ENCODE peak calls at places on chromosomes 7 and 10, in nine cellular contexts. T, Q, Y, S, O, N, P, E and M are unnamed samples.

GRCh38 chr10:553233-553632 is 136.2 kb downstream of the DIP2C start:
- DNase-seq in T (no peak), Q (no peak), Y (no peak), S (no peak), O (no peak), N (no peak), P (peak; percentile 63), E (no peak), M (no peak)

GRCh38 chr7:74226633-74227032 is 16.8 kb downstream of the LAT2 start:
- DNase-seq in T (peak; percentile 31), Q (no peak), Y (no peak), S (no peak), O (no peak), N (peak; percentile 46), P (no peak), E (no peak), M (no peak)

GRCh38 chr7:76303829-76304505 is 1.5 kb downstream of the HSPB1 start:
- DNase-seq in T (no peak), Q (no peak), Y (peak; percentile 80), S (no peak), O (no peak), N (no peak), P (no peak), E (no peak), M (no peak)

GRCh38 chr10:28090506-28090905 is 91.6 kb upstream of the ODAD2 start:
- DNase-seq in T (no peak), Q (no peak), Y (no peak), S (no peak), O (no peak), N (no peak), P (no peak), E (no peak), M (no peak)

GRCh38 chr7:27175626-27176342 is 1.7 kb upstream of the HOXA10 start:
- DNase-seq in T (peak; percentile 22), Q (no peak), Y (peak; percentile 54), S (peak; percentile 49), O (no peak), N (no peak), P (no peak), E (no peak), M (peak; percentile 44)

GRCh38 chr10:128022216-128023196 is 103.7 kb downstream of the MKI67 start:
- DNase-seq in T (no peak), Q (no peak), Y (no peak), S (no peak), O (no peak), N (no peak), P (no peak), E (no peak), M (no peak)

GRCh38 chr10:13684813-13685511 is 98.2 kb downstream of the PRPF18 start:
- DNase-seq in T (no peak), Q (no peak), Y (no peak), S (no peak), O (no peak), N (no peak), P (no peak), E (no peak), M (no peak)

GRCh38 chr7:55034776-55035175 is 16.0 kb downstream of the EGFR start:
- DNase-seq in T (no peak), Q (no peak), Y (no peak), S (no peak), O (no peak), N (no peak), P (no peak), E (no peak), M (no peak)

GRCh38 chr7:100720645-100721504 is 607 bp downstream of the EPO start:
- DNase-seq in T (no peak), Q (no peak), Y (no peak), S (peak; percentile 53), O (no peak), N (no peak), P (no peak), E (no peak), M (no peak)

GRCh38 chr7:100720320-100720644 is at the start of gene EPO:
- DNase-seq in T (no peak), Q (no peak), Y (no peak), S (peak; percentile 54), O (no peak), N (no peak), P (no peak), E (no peak), M (no peak)

GRCh38 chr7:100721505-100721812 is 1.2 kb downstream of the EPO start:
- DNase-seq in T (no peak), Q (no peak), Y (no peak), S (peak; percentile 27), O (no peak), N (no peak), P (no peak), E (no peak), M (no peak)

GRCh38 chr7:100722480-100723212 is 2.4 kb downstream of the EPO start:
- DNase-seq in T (no peak), Q (no peak), Y (no peak), S (peak; percentile 38), O (no peak), N (peak; percentile 93), P (no peak), E (no peak), M (no peak)

GRCh38 chr7:100719523-100720319 is 547 bp upstream of the EPO start:
- DNase-seq in T (no peak), Q (no peak), Y (no peak), S (peak; percentile 4), O (no peak), N (no peak), P (no peak), E (no peak), M (no peak)
- H3K27ac ChIP-seq in T (no peak overlapping the region), Q (no peak overlapping the region), Y (no peak overlapping the region), S (no peak overlapping the region), O (no peak overlapping the region), N (no peak overlapping the region), P (no peak overlapping the region), E (no peak overlapping the region), M (no peak overlapping the region)

GRCh38 chr7:33965116-33965827 is 59.9 kb downstream of the BMPER start:
- DNase-seq in T (no peak), Q (no peak), Y (no peak), S (no peak), O (no peak), N (no peak), P (no peak), E (no peak), M (no peak)
- H3K27ac ChIP-seq in T (no peak overlapping the region), Q (no peak overlapping the region), Y (no peak overlapping the region), S (no peak overlapping the region), O (no peak overlapping the region), N (no peak overlapping the region), P (no peak overlapping the region), E (no peak overlapping the region), M (no peak overlapping the region)

GRCh38 chr7:93140582-93141191 is 7.5 kb downstream of the SAMD9L start:
- DNase-seq in T (no peak), Q (no peak), Y (no peak), S (no peak), O (no peak), N (no peak), P (no peak), E (no peak), M (no peak)

GRCh38 chr7:93146036-93146435 is 2.1 kb downstream of the SAMD9L start:
- DNase-seq in T (no peak), Q (no peak), Y (no peak), S (no peak), O (no peak), N (no peak), P (no peak), E (no peak), M (no peak)

GRCh38 chr7:93145324-93145723 is 2.9 kb downstream of the SAMD9L start:
- DNase-seq in T (no peak), Q (no peak), Y (no peak), S (no peak), O (no peak), N (no peak), P (no peak), E (no peak), M (no peak)

GRCh38 chr7:93138576-93138975 is 9.6 kb downstream of the SAMD9L start:
- DNase-seq in T (no peak), Q (no peak), Y (no peak), S (no peak), O (no peak), N (no peak), P (no peak), E (no peak), M (no peak)

DNA sequence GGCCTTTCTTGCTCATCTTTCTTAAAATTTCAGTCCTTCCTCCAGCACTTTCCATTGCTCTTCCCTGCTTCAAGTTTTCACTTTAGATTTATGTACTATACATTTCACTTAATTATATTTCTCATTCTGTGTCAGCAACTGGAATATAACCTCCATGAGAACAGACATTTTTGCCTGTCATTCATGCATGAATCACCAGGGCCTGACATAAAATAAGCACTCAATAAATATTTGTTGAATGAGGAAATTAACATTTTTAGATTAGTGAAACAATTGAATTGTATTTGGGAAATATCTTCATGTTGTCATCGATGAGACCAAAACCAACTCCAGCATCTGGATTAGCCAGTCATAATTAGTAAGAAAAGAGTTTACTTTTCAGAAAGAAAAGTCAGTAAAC is 6.1 kb downstream of the SAMD9L start:
- DNase-seq in T (no peak), Q (no peak), Y (no peak), S (no peak), O (no peak), N (no peak), P (no peak), E (no peak), M (no peak)
- H3K27ac ChIP-seq in T (no peak overlapping the region), Q (no peak overlapping the region), Y (no peak overlapping the region), S (no peak overlapping the region), O (no peak overlapping the region), N (no peak overlapping the region), P (no peak overlapping the region), E (no peak overlapping the region), M (no peak overlapping the region)

GRCh38 chr7:148940702-148941597 is 56.9 kb upstream of the EZH2 start:
- DNase-seq in T (peak; percentile 80), Q (peak; percentile 89), Y (peak; percentile 91), S (peak; percentile 90), O (peak; percentile 70), N (peak; percentile 82), P (peak; percentile 81), E (peak; percentile 82), M (peak; percentile 90)

GRCh38 chr7:148939128-148939747 is 55.1 kb upstream of the EZH2 start:
- DNase-seq in T (no peak), Q (no peak), Y (no peak), S (no peak), O (no peak), N (no peak), P (no peak), E (no peak), M (no peak)

GRCh38 chr7:148944935-148945934 is 61.1 kb upstream of the EZH2 start:
- DNase-seq in T (no peak), Q (no peak), Y (peak; percentile 54), S (no peak), O (no peak), N (no peak), P (no peak), E (no peak), M (no peak)

DNA sequence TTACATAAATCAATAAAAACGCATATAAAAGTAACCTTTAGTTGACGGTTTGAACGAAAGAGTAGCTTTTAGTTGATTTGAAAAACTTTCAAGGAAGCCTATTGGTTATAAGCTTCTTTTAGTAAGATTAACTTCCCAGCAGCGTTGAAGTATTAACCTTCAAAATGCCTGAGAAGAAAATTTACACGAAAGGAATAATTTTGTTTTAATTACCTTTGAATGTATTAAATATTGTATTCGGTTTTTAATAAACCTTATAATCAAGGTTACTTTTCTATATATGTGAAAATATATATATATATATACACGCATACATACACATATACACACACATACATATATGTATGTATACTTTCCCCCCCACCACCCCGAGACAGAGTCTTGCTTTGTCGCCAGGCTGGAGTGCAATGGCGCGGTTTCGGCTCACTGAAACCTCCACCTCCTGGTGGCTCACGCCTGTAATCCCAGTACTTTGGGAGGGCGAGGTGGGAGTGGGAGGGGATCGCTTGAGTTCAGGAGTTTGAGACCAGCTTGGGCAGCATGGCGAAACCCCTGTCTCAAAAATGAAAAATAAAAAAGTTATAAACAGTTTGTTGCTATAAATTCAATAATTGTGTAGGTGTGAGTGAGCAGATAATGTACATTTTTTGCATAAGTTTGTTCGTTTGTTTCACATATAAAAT is 57.6 kb upstream of the EZH2 start:
- DNase-seq in T (peak; percentile 43), Q (peak; percentile 63), Y (peak; percentile 70), S (peak; percentile 69), O (peak; percentile 44), N (peak; percentile 68), P (peak; percentile 89), E (peak; percentile 75), M (no peak)
- H3K27ac ChIP-seq in T (peak overlapping the region; percentile 84), Q (peak overlapping the region; percentile 91), Y (peak overlapping the region; percentile 91), S (no peak overlapping the region), O (peak overlapping the region; percentile 89), N (peak overlapping the region; percentile 90), P (peak overlapping the region; percentile 69), E (peak overlapping the region; percentile 69), M (peak overlapping the region; percentile 90)